ENCODE peak calls at places on chromosomes 4 and X, in seven cellular contexts. X is psoas muscle, D is GM06990, Q is AG09309, U is BJ, E is AG04450, T is tibial artery. I is an unnamed sample.

GRCh38 chr4:6419452-6420028 is 52.9 kb downstream of the PPP2R2C start:
- DNase-seq in E (no peak), Q (no peak), D (no peak), U (no peak), T (no peak), X (no peak), I (no peak)

GRCh38 chr4:122476126-122476525 is 19.6 kb upstream of the IL2 start:
- DNase-seq in E (no peak), U (no peak), X (no peak), Q (no peak), D (no peak), T (no peak), I (no peak)

GRCh38 chrX:123859409-123859827 is 435 bp upstream of the XIAP start:
- DNase-seq in Q (no peak), E (no peak), U (no peak), X (no peak), D (no peak), T (no peak), I (no peak)

GRCh38 chr4:169437299-169438047 is 166.7 kb upstream of the SH3RF1 start:
- DNase-seq in T (no peak), D (peak), U (no peak), X (no peak), Q (no peak), E (no peak), I (no peak)

GRCh38 chrX:123081766-123082165 is 102.3 kb upstream of the GRIA3 start:
- DNase-seq in D (no peak), E (no peak), U (no peak), X (no peak), Q (no peak), T (no peak), I (no peak)

GRCh38 chr4:118732591-118733330 is 47.6 kb downstream of the METTL14 start:
- DNase-seq in Q (peak), D (no peak), U (no peak), T (no peak), E (no peak), X (no peak), I (no peak)

GRCh38 chr4:162523171-162523570 is 359.4 kb upstream of the FSTL5 start:
- DNase-seq in U (no peak), D (no peak), E (no peak), X (no peak), Q (no peak), T (no peak), I (peak)

GRCh38 chrX:11647048-11647650 is 18.6 kb downstream of the ARHGAP6 start:
- DNase-seq in U (no peak), E (no peak), X (no peak), D (no peak), Q (no peak), T (no peak), I (no peak)

GRCh38 chr4:103498161-103499070 is 221.4 kb downstream of the TACR3 start:
- DNase-seq in E (no peak), U (no peak), T (no peak), Q (peak), X (no peak), D (peak), I (peak)

GRCh38 chr4:6448476-6449170 is 23.8 kb downstream of the PPP2R2C start:
- DNase-seq in Q (no peak), E (no peak), X (no peak), D (no peak), T (no peak), U (no peak), I (no peak)

GRCh38 chr4:101806914-101807313 is 16.4 kb downstream of the BANK1 start:
- DNase-seq in X (no peak), Q (no peak), E (no peak), T (no peak), U (no peak), D (peak), I (peak)

GRCh38 chr4:52059372-52059771 is 8.3 kb downstream of the SPATA18 start:
- DNase-seq in X (no peak), U (no peak), E (no peak), T (no peak), D (no peak), Q (peak), I (peak)

GRCh38 chr4:180189639-180190038 is 2053.6 kb upstream of the TENM3 start:
- DNase-seq in U (no peak), T (no peak), Q (no peak), X (no peak), D (no peak), E (no peak), I (no peak)

GRCh38 chrX:63506320-63506719 is 155.2 kb upstream of the SPIN4 start:
- DNase-seq in T (no peak), X (no peak), E (no peak), U (no peak), D (no peak), Q (no peak), I (no peak)

GRCh38 chr4:125323547-125324100 is 8.9 kb downstream of the FAT4 start:
- DNase-seq in D (no peak), E (no peak), T (no peak), U (no peak), Q (no peak), X (no peak), I (no peak)

GRCh38 chrX:12974217-12974796 is 603 bp upstream of the TMSB4X start:
- DNase-seq in X (peak), U (no peak), D (no peak), T (peak), E (no peak), Q (no peak), I (no peak)

GRCh38 chrX:3522016-3522690 is 175.7 kb upstream of the MXRA5 start:
- DNase-seq in E (peak), U (peak), X (no peak), D (no peak), Q (peak), T (no peak), I (no peak)

GRCh38 chr4:88791274-88791673 is 93.6 kb upstream of the NAP1L5 start:
- DNase-seq in E (no peak), D (no peak), U (no peak), T (no peak), X (no peak), Q (no peak), I (peak)

GRCh38 chr4:60721680-60722079 is 478.4 kb upstream of the ADGRL3 start:
- DNase-seq in E (no peak), X (no peak), U (no peak), D (no peak), Q (no peak), T (no peak), I (no peak)

GRCh38 chr4:170651786-170652185 is 562.0 kb upstream of the AADAT start:
- DNase-seq in D (no peak), T (no peak), Q (no peak), U (no peak), X (no peak), E (no peak), I (no peak)

GRCh38 chrX:27840881-27841280 is 33.1 kb downstream of the MAGEB10 start:
- DNase-seq in T (no peak), X (no peak), U (no peak), D (no peak), Q (no peak), E (no peak), I (no peak)

GRCh38 chrX:99777912-99778311 is 632.2 kb downstream of the PCDH19 start:
- DNase-seq in D (no peak), T (no peak), U (no peak), E (no peak), Q (no peak), X (no peak), I (no peak)

GRCh38 chr4:142449771-142450373 is 396.2 kb downstream of the INPP4B start:
- DNase-seq in E (no peak), X (no peak), U (no peak), T (no peak), Q (no peak), D (no peak), I (no peak)

GRCh38 chr4:185587444-185588161 is 52.3 kb upstream of the PDLIM3 start:
- DNase-seq in Q (no peak), X (peak), D (peak), U (no peak), T (no peak), E (no peak), I (no peak)

GRCh38 chr4:5050520-5050955 is 742 bp upstream of the STK32B start:
- DNase-seq in Q (peak), X (peak), U (no peak), E (peak), T (peak), D (peak), I (no peak)

GRCh38 chrX:24314019-24314635 is at the start of gene SUPT20HL2:
- DNase-seq in D (no peak), Q (no peak), E (no peak), T (no peak), X (no peak), U (no peak), I (no peak)

GRCh38 chr4:188171551-188171950 is 32.3 kb downstream of the TRIML1 start:
- DNase-seq in E (no peak), X (no peak), U (no peak), T (peak), D (no peak), Q (no peak), I (no peak)

GRCh38 chr4:17066241-17066640 is 167.8 kb upstream of the LDB2 start:
- DNase-seq in Q (no peak), D (no peak), X (no peak), T (no peak), E (no peak), U (no peak), I (no peak)
- H3K4me3 ChIP-seq in Q (no peak), D (no peak), X (no peak), T (no peak), E (no peak), U (no peak), I (no peak)

DNA sequence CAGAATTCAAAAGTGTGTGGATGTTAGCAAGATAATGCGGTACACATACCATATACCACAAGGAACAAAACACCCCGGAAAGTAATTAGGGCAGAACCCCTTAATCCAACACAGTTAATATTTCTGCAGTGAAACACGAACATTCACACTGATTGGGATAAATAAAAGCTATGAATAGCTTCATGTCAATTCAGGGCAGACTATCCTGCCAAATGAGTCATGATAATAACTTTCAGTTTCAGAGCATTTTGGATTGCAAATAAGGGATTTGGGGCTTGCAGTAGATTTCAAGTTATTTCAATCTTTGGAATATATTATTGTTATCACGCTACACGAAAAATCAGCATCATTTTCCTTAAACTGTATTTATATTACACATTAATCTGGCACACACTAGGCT is 24.3 kb downstream of the IRF2 start:
- DNase-seq in E (peak), D (no peak), T (no peak), X (no peak), U (peak), Q (peak), I (no peak)
- H3K4me3 ChIP-seq in E (no peak), D (no peak), T (no peak), X (peak), U (no peak), Q (no peak), I (no peak)

DNA sequence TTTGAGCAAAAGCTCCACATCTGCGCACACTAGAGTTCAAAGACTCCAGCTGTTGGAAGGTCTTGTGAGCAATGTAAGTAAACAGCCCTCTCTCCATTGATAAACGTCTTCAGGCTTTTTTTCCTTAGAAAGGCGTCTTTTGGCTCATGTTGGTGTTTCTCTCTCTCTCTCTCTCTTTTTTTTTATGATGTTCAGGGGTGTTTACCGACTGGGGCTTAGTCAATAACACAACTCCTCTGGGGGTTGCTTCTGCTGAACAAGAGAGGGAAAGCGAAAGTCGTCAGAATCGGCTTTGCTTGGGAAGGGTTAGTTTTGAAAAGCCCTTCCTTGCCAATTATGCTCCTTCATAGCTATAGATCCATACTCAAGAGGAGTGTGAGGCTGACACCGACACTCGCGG is 53.1 kb upstream of the C1QTNF7 start:
- DNase-seq in X (no peak), U (no peak), T (no peak), D (no peak), Q (no peak), E (no peak), I (no peak)
- H3K4me3 ChIP-seq in X (peak), U (no peak), T (peak), D (no peak), Q (no peak), E (peak), I (no peak)

GRCh38 chr4:107900067-107900466 is 31.3 kb upstream of the CYP2U1 start:
- DNase-seq in E (no peak), T (no peak), D (no peak), U (no peak), Q (no peak), X (no peak), I (no peak)
- H3K4me3 ChIP-seq in E (no peak), T (no peak), D (no peak), U (no peak), Q (no peak), X (no peak), I (no peak)

GRCh38 chrX:72131317-72132294 is at the start of gene RTL5:
- DNase-seq in X (peak), E (peak), Q (peak), D (peak), U (peak), T (peak), I (no peak)
- H3K4me3 ChIP-seq in X (peak), E (peak), Q (peak), D (peak), U (peak), T (peak), I (peak)

GRCh38 chrX:153763989-153764755 is at the start of gene PLXNB3:
- DNase-seq in D (peak), Q (peak), E (peak), U (peak), T (peak), X (peak), I (no peak)
- H3K4me3 ChIP-seq in D (no peak), Q (peak), E (peak), U (peak), T (peak), X (no peak), I (peak)